ENCODE peak calls at places on chromosomes 2 and 18, in five cellular contexts. Y, S, N, R and X are unnamed samples.

GRCh38 chr18:11308499-11308898 is 159.1 kb upstream of the PIEZO2 start:
- DNase-seq in Y (no peak), S (no peak), N (no peak), R (no peak), X (no peak)

GRCh38 chr2:140234176-140234575 is 1454.0 kb upstream of the NXPH2 start:
- DNase-seq in Y (no peak), S (no peak), N (no peak), R (no peak), X (no peak)

GRCh38 chr2:128746356-128746755 is 427.7 kb upstream of the HS6ST1 start:
- DNase-seq in Y (no peak), S (peak), N (no peak), R (no peak), X (no peak)

GRCh38 chr2:222993920-222994650 is 57.9 kb upstream of the KCNE4 start:
- DNase-seq in Y (peak), S (peak), N (no peak), R (peak), X (peak)

GRCh38 chr18:79429785-79430281 is 34.1 kb downstream of the NFATC1 start:
- DNase-seq in Y (no peak), S (no peak), N (no peak), R (no peak), X (no peak)

GRCh38 chr2:111669928-111670695 is 213.9 kb downstream of the ANAPC1 start:
- DNase-seq in Y (no peak), S (no peak), N (no peak), R (no peak), X (no peak)

GRCh38 chr2:10620481-10620880 is 69.3 kb downstream of the NOL10 start:
- DNase-seq in Y (peak), S (peak), N (no peak), R (no peak), X (no peak)

GRCh38 chr2:42010743-42011298 is 37.0 kb upstream of the PKDCC start:
- DNase-seq in Y (peak), S (peak), N (no peak), R (no peak), X (no peak)

GRCh38 chr18:63178526-63178880 is 141.1 kb downstream of the BCL2 start:
- DNase-seq in Y (no peak), S (peak), N (no peak), R (no peak), X (peak)

GRCh38 chr2:96960271-96960955 is 26.0 kb downstream of the FAM178B start:
- DNase-seq in Y (no peak), S (peak), N (peak), R (peak), X (peak)

GRCh38 chr2:65379721-65380171 is 52.7 kb downstream of the SPRED2 start:
- DNase-seq in Y (no peak), S (no peak), N (no peak), R (no peak), X (no peak)

GRCh38 chr2:169716229-169716886 is 17.3 kb upstream of the KLHL23 start:
- DNase-seq in Y (no peak), S (peak), N (peak), R (no peak), X (no peak)